ENCODE peak calls at places on chromosomes 11 and 22, in eight cellular contexts. Q, E, N, T, Z, V, M and A are unnamed samples.

GRCh38 chr11:67442504-67443398 is 525 bp downstream of the CORO1B start:
- DNase-seq in Q (no peak), E (no peak), N (no peak), T (no peak), Z (no peak), V (no peak), M (no peak), A (no peak)

GRCh38 chr11:35131094-35131493 is 7.9 kb upstream of the CD44 start:
- DNase-seq in Q (no peak), E (no peak), N (no peak), T (no peak), Z (no peak), V (no peak), M (no peak), A (no peak)

GRCh38 chr11:110000045-110000502 is 93.1 kb upstream of the ZC3H12C start:
- DNase-seq in Q (no peak), E (no peak), N (no peak), T (no peak), Z (no peak), V (no peak), M (no peak), A (peak; percentile 14)

GRCh38 chr11:43833657-43834073 is 47.0 kb upstream of the ALKBH3 start:
- DNase-seq in Q (no peak), E (no peak), N (no peak), T (no peak), Z (no peak), V (no peak), M (no peak), A (peak; percentile 75)

GRCh38 chr11:79054636-79055035 is 386.2 kb downstream of the TENM4 start:
- DNase-seq in Q (no peak), E (no peak), N (no peak), T (no peak), Z (no peak), V (no peak), M (no peak), A (peak; percentile 42)

GRCh38 chr11:69055598-69056516 is 7.1 kb downstream of the TPCN2 start:
- DNase-seq in Q (peak; percentile 85), E (no peak), N (peak; percentile 56), T (peak; percentile 92), Z (no peak), V (no peak), M (no peak), A (no peak)

GRCh38 chr11:118574636-118575035 is 2.4 kb downstream of the ARCN1 start:
- DNase-seq in Q (no peak), E (no peak), N (no peak), T (no peak), Z (no peak), V (no peak), M (no peak), A (no peak)

GRCh38 chr11:119056397-119056999 is 507 bp downstream of the HYOU1 start:
- DNase-seq in Q (peak; percentile 75), E (no peak), N (no peak), T (peak; percentile 80), Z (peak; percentile 38), V (peak; percentile 60), M (peak; percentile 60), A (peak; percentile 3)

DNA sequence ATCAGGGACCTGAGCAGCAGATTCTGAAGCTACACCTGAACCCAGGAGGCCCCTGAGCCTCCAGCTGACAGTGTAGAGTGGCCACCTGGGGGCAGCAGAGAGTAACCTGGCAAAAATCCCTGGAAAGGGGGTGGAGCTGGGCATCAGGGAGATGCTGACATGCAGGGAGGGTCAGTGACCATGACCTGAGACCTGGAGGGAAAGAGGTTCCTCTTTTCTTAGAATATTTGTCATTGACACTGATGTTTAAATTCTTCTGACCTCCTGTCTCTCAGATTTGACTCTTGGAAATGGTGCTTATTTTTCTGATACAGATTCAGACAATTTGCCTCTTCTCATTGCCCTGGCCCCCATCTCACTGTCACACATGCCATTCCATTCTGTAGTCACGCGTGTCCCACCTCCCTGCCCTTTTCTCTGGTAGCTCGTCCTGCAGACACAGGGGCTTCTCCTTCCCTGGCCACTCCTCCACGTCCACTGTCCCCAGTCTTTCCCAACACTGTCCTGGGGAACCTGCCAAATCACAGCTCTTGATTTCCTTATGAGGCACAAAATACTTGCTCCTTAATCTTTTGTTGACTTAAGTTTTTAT is 117.2 kb upstream of the IGLL5 start:
- DNase-seq in Q (no peak), E (no peak), N (no peak), T (no peak), Z (peak; percentile 54), V (peak; percentile 78), M (peak; percentile 76), A (no peak)
- H3K27me3 ChIP-seq in Q (peaks cover 5% of the 10 kb centered on the region), E (no peaks in the 10 kb centered on the region), N (no peaks in the 10 kb centered on the region), T (no peaks in the 10 kb centered on the region), Z (no peaks in the 10 kb centered on the region), V (peaks cover 9% of the 10 kb centered on the region), M (no peaks in the 10 kb centered on the region), A (no peaks in the 10 kb centered on the region)

GRCh38 chr11:76764941-76765340 is 18.2 kb upstream of the TSKU start:
- DNase-seq in Q (no peak), E (no peak), N (no peak), T (no peak), Z (no peak), V (no peak), M (no peak), A (no peak)

GRCh38 chr11:76767659-76768058 is 15.5 kb upstream of the TSKU start:
- DNase-seq in Q (no peak), E (no peak), N (no peak), T (no peak), Z (no peak), V (no peak), M (no peak), A (no peak)

GRCh38 chr11:76768091-76769047 is 14.8 kb upstream of the TSKU start:
- DNase-seq in Q (peak; percentile 80), E (no peak), N (no peak), T (peak; percentile 72), Z (peak; percentile 53), V (no peak), M (no peak), A (peak; percentile 34)

GRCh38 chr11:76765863-76766350 is 17.2 kb upstream of the TSKU start:
- DNase-seq in Q (no peak), E (no peak), N (no peak), T (no peak), Z (no peak), V (no peak), M (no peak), A (no peak)

GRCh38 chr11:76766521-76766920 is 16.6 kb upstream of the TSKU start:
- DNase-seq in Q (no peak), E (no peak), N (no peak), T (no peak), Z (no peak), V (no peak), M (no peak), A (no peak)
- H3K4me1 ChIP-seq in Q (peaks cover 62% of the 10 kb centered on the region), E (peaks cover 61% of the 10 kb centered on the region), N (peaks cover 5% of the 10 kb centered on the region), T (peaks cover 49% of the 10 kb centered on the region), Z (peaks cover 30% of the 10 kb centered on the region), V (peaks cover 2% of the 10 kb centered on the region), M (no peaks in the 10 kb centered on the region), A (peaks cover 21% of the 10 kb centered on the region)

DNA sequence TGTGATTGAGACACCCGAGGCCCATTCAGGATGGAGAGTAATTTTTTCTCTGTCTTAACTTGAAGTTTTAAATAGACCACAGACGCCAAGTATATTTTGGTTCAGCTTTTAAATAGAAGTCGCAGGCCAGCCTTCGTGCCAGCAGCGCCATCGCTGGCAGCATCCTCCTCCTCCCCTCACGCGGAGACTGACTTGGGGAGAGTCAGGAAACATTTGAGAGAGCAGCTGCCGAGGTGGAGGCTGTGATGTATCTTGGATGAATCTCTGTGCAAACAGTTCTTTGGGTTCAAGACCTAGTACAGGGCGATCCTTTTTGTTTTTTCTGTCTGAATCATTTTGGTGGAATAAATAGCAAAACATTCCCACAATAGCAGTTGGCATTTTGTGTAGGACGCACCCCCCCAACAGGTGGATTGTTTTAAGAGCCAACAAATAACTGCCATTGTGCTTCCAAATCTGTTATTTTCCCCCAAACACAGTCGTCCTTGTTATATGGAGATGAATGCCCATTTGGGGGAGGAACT is 920 bp upstream of the DMC1 start:
- DNase-seq in Q (no peak), E (no peak), N (peak; percentile 9), T (peak; percentile 67), Z (no peak), V (peak; percentile 60), M (peak; percentile 23), A (no peak)
- TF ChIP-seq CTCF in Q (no peak), E (peak; percentile 33), N (no peak), T (peak; percentile 22), Z (no peak), V (peak; percentile 11), M (no peak), A (peak; percentile 11)

DNA sequence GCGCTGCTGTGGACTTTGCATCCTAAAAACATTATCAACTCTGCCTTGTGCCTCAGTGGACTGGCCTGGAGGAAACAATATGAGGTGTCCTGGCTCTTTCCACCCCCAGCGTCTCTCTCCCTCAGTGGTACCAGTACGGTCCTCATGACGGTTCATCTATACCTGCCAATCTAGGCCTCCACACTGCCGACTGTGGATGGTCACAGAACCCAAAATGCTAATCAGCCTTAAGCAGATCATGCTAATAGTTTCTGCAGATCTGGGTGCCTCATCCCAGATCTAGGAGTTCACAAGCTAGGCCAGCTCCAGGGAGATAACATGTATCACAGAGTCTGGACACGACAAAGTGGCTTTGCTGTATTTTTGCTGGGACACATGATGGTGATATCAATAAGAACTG is 41.8 kb upstream of the PRAME start:
- DNase-seq in Q (no peak), E (no peak), N (no peak), T (no peak), Z (no peak), V (no peak), M (no peak), A (no peak)
- H3K27me3 ChIP-seq in Q (no peaks in the 10 kb centered on the region), E (no peaks in the 10 kb centered on the region), N (no peaks in the 10 kb centered on the region), T (no peaks in the 10 kb centered on the region), Z (no peaks in the 10 kb centered on the region), V (peaks cover 25% of the 10 kb centered on the region), M (no peaks in the 10 kb centered on the region), A (no peaks in the 10 kb centered on the region)

DNA sequence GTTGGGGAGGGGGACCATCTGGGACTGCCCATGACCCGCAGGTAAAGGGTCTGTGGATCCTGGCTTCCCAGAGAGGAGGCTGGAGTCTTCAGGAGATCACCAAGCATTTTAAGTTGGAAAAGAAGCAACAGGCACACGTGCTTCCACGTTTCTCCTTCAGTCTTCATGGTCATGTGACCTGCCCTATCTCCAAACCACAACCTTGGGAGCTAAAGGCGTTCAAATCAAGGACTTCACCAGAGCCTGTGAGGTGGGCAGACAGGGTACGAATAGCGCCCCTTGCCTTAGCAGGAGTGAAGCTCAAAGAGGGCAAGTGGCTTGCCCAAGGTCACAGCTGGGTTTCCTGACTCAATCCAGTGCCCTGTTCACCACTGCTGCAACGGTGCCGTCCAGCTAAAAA is 6.7 kb downstream of the TMEM184B start:
- DNase-seq in Q (no peak), E (no peak), N (no peak), T (no peak), Z (no peak), V (peak; percentile 23), M (peak; percentile 29), A (peak; percentile 74)
- H3K4me1 ChIP-seq in Q (peaks cover 54% of the 10 kb centered on the region), E (peaks cover 6% of the 10 kb centered on the region), N (peaks cover 14% of the 10 kb centered on the region), T (peaks cover 44% of the 10 kb centered on the region), Z (peaks cover 22% of the 10 kb centered on the region), V (peaks cover 2% of the 10 kb centered on the region), M (no peaks in the 10 kb centered on the region), A (peaks cover 14% of the 10 kb centered on the region)